ENCODE peak calls at places on chromosomes 11 and 22, in nine cellular contexts. X, Z, C, R, O, D, K, G and U are unnamed samples.

GRCh38 chr11:122215244-122215992 is 99.4 kb upstream of the BLID start:
- DNase-seq in X (peak), D (peak), G (peak), O (peak), Z (peak), C (peak), R (peak), K (peak), U (peak)

GRCh38 chr11:44602810-44603410 is 37.4 kb downstream of the CD82 start:
- DNase-seq in Z (no peak), G (no peak), D (no peak), X (no peak), R (no peak), O (no peak), C (no peak), K (peak), U (no peak)

GRCh38 chr11:110691961-110692360 is 20.3 kb downstream of the ARHGAP20 start:
- DNase-seq in Z (no peak), D (no peak), K (no peak), C (peak), R (no peak), X (no peak), O (no peak), G (no peak), U (no peak)

GRCh38 chr11:75475767-75476650 is 43.0 kb upstream of the KLHL35 start:
- DNase-seq in R (peak), O (peak), X (no peak), C (peak), K (peak), G (peak), Z (peak), D (no peak), U (no peak)

GRCh38 chr11:111938687-111939160 is 1.6 kb downstream of the DIXDC1 start:
- DNase-seq in O (no peak), R (peak), X (peak), K (no peak), Z (peak), D (no peak), C (peak), G (peak), U (peak)

GRCh38 chr22:37566329-37566837 is 6.1 kb downstream of the CDC42EP1 start:
- DNase-seq in K (no peak), C (no peak), Z (no peak), O (peak), X (no peak), D (no peak), R (no peak), G (no peak), U (peak)

GRCh38 chr22:24367841-24368240 is 59.6 kb upstream of the ADORA2A start:
- DNase-seq in O (no peak), R (no peak), K (no peak), Z (peak), D (no peak), C (peak), X (peak), G (no peak), U (no peak)

GRCh38 chr11:3709977-3710376 is 38.8 kb upstream of the CHRNA10 start:
- DNase-seq in D (no peak), O (no peak), Z (peak), K (no peak), R (no peak), C (peak), X (no peak), G (no peak), U (no peak)

GRCh38 chr22:25797891-25798290 is 55.9 kb downstream of the MYO18B start:
- DNase-seq in C (no peak), G (no peak), X (no peak), D (no peak), K (no peak), Z (no peak), R (no peak), O (no peak), U (no peak)

GRCh38 chr11:65559951-65560537 is 1.9 kb upstream of the LTBP3 start:
- DNase-seq in O (no peak), R (peak), G (peak), D (no peak), X (peak), K (no peak), Z (peak), C (peak), U (no peak)

GRCh38 chr11:108635106-108635505 is 29.8 kb upstream of the DDX10 start:
- DNase-seq in O (no peak), C (no peak), G (no peak), X (peak), D (no peak), Z (no peak), K (no peak), R (no peak), U (no peak)

GRCh38 chr11:108628326-108628725 is 34.8 kb upstream of the EXPH5 start:
- DNase-seq in O (no peak), C (no peak), K (no peak), Z (no peak), R (no peak), X (no peak), D (no peak), G (no peak), U (no peak)

GRCh38 chr11:108629274-108629673 is 35.6 kb upstream of the DDX10 start:
- DNase-seq in D (no peak), K (no peak), G (no peak), R (no peak), X (no peak), Z (no peak), C (no peak), O (no peak), U (no peak)

GRCh38 chr11:108628812-108629211 is 35.2 kb upstream of the EXPH5 start:
- DNase-seq in R (no peak), O (no peak), X (no peak), Z (no peak), K (no peak), D (no peak), G (no peak), C (no peak), U (no peak)

GRCh38 chr11:108632041-108632440 is 32.8 kb upstream of the DDX10 start:
- DNase-seq in D (no peak), O (no peak), R (no peak), Z (no peak), G (no peak), X (no peak), C (no peak), K (no peak), U (no peak)
- TF ChIP-seq CTCF in D (no peak), O (no peak), R (no peak), Z (no peak), G (no peak), X (no peak), C (no peak), K (no peak), U (no peak)

DNA sequence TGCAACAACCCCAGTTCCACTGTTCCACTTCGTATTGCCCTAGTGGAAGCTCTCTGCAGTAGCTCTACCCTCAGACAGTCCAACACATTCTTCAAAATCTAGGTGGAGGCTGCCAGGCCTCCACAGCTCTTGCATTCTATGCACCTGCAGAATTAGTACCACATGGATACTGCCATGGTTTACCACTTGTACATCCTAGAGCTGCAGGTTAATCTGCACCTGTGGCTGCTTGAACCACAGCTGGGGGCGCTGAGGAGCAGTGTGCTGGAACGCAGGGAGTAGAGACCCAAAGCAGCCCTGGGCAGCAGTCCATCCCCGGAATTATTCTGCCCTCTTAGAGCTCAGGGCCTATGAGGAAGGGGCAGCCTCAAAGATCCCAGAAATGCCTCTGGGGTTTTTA is 4.3 kb upstream of the CTSC start:
- DNase-seq in K (no peak), Z (no peak), O (no peak), X (no peak), D (no peak), G (no peak), R (peak), C (no peak), U (no peak)
- TF ChIP-seq CTCF in K (no peak), Z (no peak), O (no peak), X (no peak), D (no peak), G (no peak), R (peak), C (no peak), U (no peak)

GRCh38 chr11:69012092-69013008 is 696 bp downstream of the MRGPRF start:
- DNase-seq in R (no peak), D (peak), G (no peak), C (peak), K (peak), Z (no peak), O (peak), X (peak), U (no peak)
- TF ChIP-seq CTCF in R (no peak), D (no peak), G (no peak), C (no peak), K (no peak), Z (no peak), O (no peak), X (peak), U (no peak)

GRCh38 chr11:31106963-31107576 is 262.5 kb downstream of the DCDC1 start:
- DNase-seq in Z (peak), O (peak), K (no peak), C (peak), R (peak), G (peak), D (peak), X (no peak), U (peak)
- TF ChIP-seq CTCF in Z (peak), O (peak), K (peak), C (peak), R (peak), G (peak), D (peak), X (peak), U (peak)

DNA sequence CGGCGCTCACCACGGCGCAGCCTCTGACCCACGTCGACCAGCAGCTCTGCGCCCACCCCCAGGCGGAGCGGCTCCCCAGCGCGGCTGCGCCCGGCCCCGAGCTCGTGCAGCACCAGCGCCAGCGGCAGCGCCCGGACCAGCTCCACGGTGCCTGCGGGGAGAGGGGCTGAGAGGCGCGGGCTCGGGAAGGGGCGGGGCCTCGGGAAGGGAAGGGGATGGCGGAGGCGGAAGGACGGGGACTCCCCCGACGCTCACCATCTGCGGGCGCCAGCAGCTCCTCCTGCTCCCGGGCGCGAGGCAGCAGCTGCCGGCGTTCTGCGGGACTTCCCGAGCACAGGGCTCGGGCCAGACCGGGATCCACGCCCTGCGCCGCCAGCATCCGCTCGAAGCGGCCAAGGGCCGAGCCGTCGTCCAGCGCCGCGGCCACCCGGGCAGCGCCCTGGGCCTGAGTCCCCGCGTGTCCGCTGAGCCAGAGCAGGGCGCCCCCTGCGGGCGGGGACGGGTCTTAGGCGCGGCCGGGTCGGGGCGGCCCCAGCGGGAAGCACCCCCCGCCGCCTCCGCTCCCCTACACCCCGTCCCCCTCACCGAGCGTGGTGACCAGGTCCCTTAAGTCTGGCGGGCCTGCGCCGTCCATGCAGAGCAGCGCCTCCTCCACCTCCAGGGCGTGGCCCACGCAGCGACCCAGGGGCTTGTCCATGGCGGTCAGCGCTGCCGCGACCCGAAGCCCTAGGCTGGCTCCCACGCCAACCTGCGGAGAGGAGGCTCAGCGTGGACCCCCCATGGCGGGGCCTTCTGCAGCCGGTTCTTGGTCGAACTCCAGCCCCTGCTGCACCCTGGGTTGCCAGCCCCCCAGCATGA is 822 bp upstream of the SCO2 start:
- DNase-seq in C (peak), D (peak), O (peak), R (peak), K (peak), G (peak), X (peak), Z (peak), U (peak)
- TF ChIP-seq CTCF in C (peak), D (peak), O (peak), R (peak), K (peak), G (peak), X (peak), Z (peak), U (peak)

DNA sequence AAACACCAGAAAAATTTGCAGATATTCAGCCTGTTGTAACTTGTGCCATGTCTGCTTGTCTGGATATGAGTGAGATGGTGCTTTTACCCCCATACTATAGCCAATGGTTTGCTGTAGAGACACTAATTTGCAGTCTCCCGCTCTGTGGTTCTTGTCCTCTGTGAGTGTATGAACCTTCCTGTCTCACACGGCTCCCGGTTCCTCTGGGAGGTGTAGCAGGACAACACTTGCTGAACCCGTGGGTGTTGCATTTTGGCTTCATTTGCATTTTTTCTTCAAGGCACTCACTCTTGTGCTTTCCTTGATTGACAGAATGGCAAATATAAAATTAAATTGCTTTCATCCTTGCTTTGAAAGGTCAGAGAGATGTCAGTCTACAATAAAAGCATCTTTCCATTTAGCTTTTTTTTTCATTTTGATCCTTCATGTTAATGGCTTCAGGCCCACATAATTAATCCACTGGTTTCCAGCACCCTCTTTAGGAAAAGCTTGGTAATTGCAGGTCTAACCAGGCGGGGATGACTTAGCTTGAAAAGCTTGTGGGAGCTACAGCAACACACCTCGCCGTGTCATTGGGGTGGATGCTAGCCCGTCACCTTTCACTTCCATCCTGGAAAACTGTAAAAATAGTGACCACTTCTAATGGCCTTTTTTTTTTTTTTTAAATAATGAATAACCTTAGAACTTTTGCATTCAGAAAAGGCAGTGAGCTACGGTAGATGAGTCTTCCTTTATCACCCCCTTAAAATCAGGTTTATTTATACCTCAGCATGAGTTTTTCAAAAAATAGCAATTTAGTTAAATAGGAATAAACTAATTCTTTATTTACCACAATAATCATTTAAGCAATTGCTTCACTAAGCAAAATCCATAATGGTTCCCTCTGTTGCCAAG is 27.4 kb upstream of the ST14 start:
- DNase-seq in D (no peak), C (peak), R (peak), K (no peak), O (no peak), Z (peak), G (peak), X (peak), U (peak)
- TF ChIP-seq CTCF in D (peak), C (peak), R (peak), K (peak), O (peak), Z (peak), G (peak), X (peak), U (peak)

GRCh38 chr11:36089920-36090319 is 146.1 kb downstream of the LDLRAD3 start:
- DNase-seq in R (no peak), K (no peak), D (no peak), X (no peak), Z (no peak), G (no peak), O (no peak), C (no peak), U (no peak)

GRCh38 chr11:36093548-36093947 is 149.7 kb downstream of the LDLRAD3 start:
- DNase-seq in O (no peak), G (no peak), C (no peak), X (no peak), R (no peak), K (no peak), D (no peak), Z (no peak), U (no peak)

GRCh38 chr11:36090351-36091245 is 146.7 kb downstream of the LDLRAD3 start:
- DNase-seq in O (no peak), R (peak), Z (no peak), D (no peak), C (no peak), G (no peak), K (no peak), X (no peak), U (no peak)

GRCh38 chr11:36091256-36091811 is 147.5 kb downstream of the LDLRAD3 start:
- DNase-seq in X (peak), D (peak), R (peak), G (no peak), C (peak), K (no peak), O (no peak), Z (no peak), U (no peak)

GRCh38 chr11:36092314-36093030 is 148.6 kb downstream of the LDLRAD3 start:
- DNase-seq in O (no peak), K (no peak), G (no peak), D (no peak), C (no peak), R (peak), X (no peak), Z (no peak), U (no peak)
- TF ChIP-seq CTCF in O (no peak), K (no peak), G (no peak), D (no peak), C (no peak), R (no peak), X (no peak), Z (no peak), U (no peak)

DNA sequence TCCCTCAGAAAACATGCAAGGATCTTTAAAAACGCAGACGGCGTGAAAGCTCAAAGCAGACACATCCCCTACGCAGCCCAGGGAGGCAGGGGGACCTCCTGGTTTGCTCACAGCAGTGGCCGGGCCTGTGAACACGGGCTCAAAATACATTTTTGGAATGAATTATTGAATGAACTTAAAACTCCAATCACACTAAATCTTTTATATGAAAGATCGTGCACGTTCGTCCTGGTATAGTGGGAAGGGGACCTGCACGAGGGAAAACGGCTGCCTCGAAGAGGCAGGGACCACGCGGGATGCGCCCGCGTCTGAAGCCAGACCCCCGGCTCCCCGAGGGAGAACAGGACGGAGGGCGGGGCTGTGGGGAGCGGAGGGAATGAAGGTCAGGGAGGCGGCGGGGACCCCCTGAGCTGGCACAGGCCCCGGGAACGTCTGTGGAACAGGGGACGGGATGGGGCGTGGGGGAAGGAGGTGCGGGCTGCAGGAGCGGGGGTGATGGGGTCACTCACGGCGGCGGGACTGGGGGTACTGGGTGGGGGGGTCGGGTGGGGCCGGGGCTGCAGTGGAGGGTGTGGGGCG is 1.3 kb upstream of the PANX2 start:
- DNase-seq in G (no peak), C (no peak), K (peak), Z (no peak), X (no peak), R (no peak), O (no peak), D (no peak), U (no peak)
- TF ChIP-seq CTCF in G (no peak), C (no peak), K (no peak), Z (no peak), X (no peak), R (no peak), O (no peak), D (no peak), U (no peak)

DNA sequence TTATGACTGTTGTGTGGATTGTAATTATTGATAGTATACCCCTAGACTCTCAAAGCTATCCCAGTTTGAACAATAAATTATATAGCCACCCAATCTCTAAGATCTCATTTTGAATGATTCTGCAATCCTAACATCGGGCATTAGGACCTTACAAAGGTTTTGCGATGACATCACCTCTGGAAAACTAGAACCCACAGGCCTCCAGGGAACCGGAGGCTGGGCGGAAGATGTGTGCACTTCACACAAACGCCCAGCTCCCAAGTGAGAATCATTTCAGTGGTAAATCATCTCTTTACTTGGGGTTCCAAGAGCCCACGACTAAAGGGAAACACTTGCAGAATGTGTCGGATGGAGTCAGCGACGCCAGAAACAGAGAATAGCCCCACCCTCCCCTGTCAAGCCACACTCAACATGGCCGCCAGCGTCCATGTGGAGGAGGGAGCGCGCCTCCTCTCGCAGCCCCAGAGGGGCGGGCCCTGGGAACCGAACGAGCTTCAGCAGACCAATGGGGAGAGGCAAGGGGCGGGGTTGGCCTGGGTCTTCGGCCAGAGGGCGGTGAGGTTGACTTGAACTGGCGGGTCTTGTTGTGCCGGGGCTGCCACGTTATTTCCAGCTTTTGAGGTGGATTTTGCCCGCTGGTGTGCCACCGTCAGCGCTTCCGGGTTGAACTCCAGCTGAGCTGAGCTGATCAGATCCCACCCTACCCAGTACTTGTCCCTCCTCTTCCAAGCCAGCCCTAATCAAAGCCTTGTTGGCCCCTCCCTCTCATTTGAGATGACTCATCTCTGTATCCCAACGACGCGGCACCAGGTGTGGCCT is 8.4 kb upstream of the MRPL48 start:
- DNase-seq in R (peak), G (peak), Z (peak), C (peak), O (peak), X (peak), D (peak), K (peak), U (peak)
- TF ChIP-seq CTCF in R (peak), G (no peak), Z (no peak), C (no peak), O (no peak), X (no peak), D (no peak), K (no peak), U (no peak)